ENCODE peak calls at places on chromosomes 3 and 15, in seven cellular contexts. G is right cardiac atrium; R is hepatocyte; I is HL-60; N is IMR-90; T is lower leg skin; J is CD8-positive, alpha-beta memory T cell. U is an unnamed sample.
A peak's percentile ranks its signal among the peaks of the same experiment; 100 is the strongest.

GRCh38 chr15:60590935-60591490 is 112.1 kb upstream of the ICE2 start:
- DNase-seq in G (peak; percentile 58), R (peak; percentile 69), I (no peak), N (peak; percentile 36), T (peak; percentile 92), J (peak; percentile 59), U (peak; percentile 85)

GRCh38 chr15:66862111-66862815 is 160.2 kb downstream of the SMAD6 start:
- DNase-seq in G (no peak), R (no peak), I (no peak), N (no peak), T (peak; percentile 72), J (no peak), U (no peak)

GRCh38 chr3:132464066-132464465 is 46.8 kb downstream of the DNAJC13 start:
- DNase-seq in G (no peak), R (no peak), I (no peak), N (peak; percentile 78), T (no peak), J (no peak), U (no peak)

GRCh38 chr15:76170426-76170800 is 110.6 kb downstream of the TMEM266 start:
- DNase-seq in G (no peak), R (no peak), I (no peak), N (no peak), T (no peak), J (no peak), U (no peak)

GRCh38 chr15:64686130-64686735 is 89.2 kb downstream of the RBPMS2 start:
- DNase-seq in G (no peak), R (peak; percentile 71), I (no peak), N (peak; percentile 63), T (no peak), J (peak; percentile 29), U (no peak)

GRCh38 chr3:12893872-12894271 is 52.5 kb upstream of the RPL32 start:
- DNase-seq in G (no peak), R (no peak), I (no peak), N (no peak), T (no peak), J (no peak), U (no peak)

GRCh38 chr3:171187706-171188290 is 161.3 kb upstream of the SLC2A2 start:
- DNase-seq in G (no peak), R (peak; percentile 44), I (no peak), N (peak; percentile 48), T (no peak), J (peak; percentile 30), U (no peak)

GRCh38 chr3:36991923-36992805 is 767 bp downstream of the EPM2AIP1 start:
- DNase-seq in G (peak; percentile 19), R (peak; percentile 47), I (peak; percentile 32), N (peak; percentile 74), T (no peak), J (no peak), U (no peak)

GRCh38 chr3:182787302-182788036 is 5.8 kb upstream of the ATP11B start:
- DNase-seq in G (no peak), R (no peak), I (no peak), N (peak; percentile 64), T (no peak), J (no peak), U (no peak)

GRCh38 chr3:137792633-137793271 is 28.6 kb downstream of the SOX14 start:
- DNase-seq in G (no peak), R (peak; percentile 56), I (peak; percentile 1), N (peak; percentile 27), T (no peak), J (peak; percentile 7), U (no peak)

GRCh38 chr3:45528429-45528828 is 66.1 kb upstream of the LIMD1 start:
- DNase-seq in G (no peak), R (no peak), I (no peak), N (peak; percentile 83), T (no peak), J (no peak), U (no peak)

GRCh38 chr3:17420668-17421067 is 321.8 kb downstream of the TBC1D5 start:
- DNase-seq in G (no peak), R (peak; percentile 5), I (no peak), N (peak; percentile 28), T (no peak), J (no peak), U (no peak)

GRCh38 chr15:66212471-66212870 is 41.1 kb downstream of the MEGF11 start:
- DNase-seq in G (no peak), R (no peak), I (no peak), N (no peak), T (peak; percentile 69), J (no peak), U (no peak)

GRCh38 chr15:63495343-63495742 is 9.1 kb upstream of the USP3 start:
- DNase-seq in G (no peak), R (no peak), I (no peak), N (no peak), T (no peak), J (no peak), U (no peak)

GRCh38 chr15:67114046-67114445 is 48.6 kb downstream of the SMAD3 start:
- DNase-seq in G (no peak), R (no peak), I (no peak), N (no peak), T (no peak), J (no peak), U (no peak)

DNA sequence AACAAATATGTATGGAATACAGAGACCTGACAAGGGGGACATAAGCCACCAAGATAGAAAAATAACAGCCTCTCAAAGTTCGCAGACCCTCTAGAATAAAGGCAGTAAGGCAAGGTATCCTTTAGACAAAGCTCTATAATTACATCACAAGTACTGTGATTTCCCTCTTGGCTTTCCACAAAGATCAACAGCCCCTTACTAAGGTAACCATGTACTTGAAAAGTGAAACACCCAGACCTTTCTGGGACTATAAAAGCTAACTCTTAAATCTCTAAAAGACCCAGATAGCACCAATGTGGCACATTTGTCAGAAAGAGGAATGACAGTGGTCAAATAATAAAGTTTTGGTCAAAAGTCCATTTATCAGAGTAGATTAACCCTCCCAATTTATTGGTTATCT is 51.9 kb downstream of the TBL1XR1 start:
- DNase-seq in G (no peak), R (no peak), I (no peak), N (no peak), T (no peak), J (peak; percentile 10), U (no peak)
- H3K4me3 ChIP-seq in G (no peak overlapping the region), R (no peak overlapping the region), I (no peak overlapping the region), N (no peak overlapping the region), T (no peak overlapping the region), J (no peak overlapping the region), U (no peak overlapping the region)

GRCh38 chr3:119579366-119580147 is at the start of gene ADPRH:
- DNase-seq in G (peak; percentile 90), R (peak; percentile 90), I (no peak), N (peak; percentile 17), T (peak; percentile 94), J (peak; percentile 17), U (peak; percentile 95)
- H3K4me3 ChIP-seq in G (peak within 1 kb of the TSS; percentile 47), R (peak within 1 kb of the TSS; percentile 71), I (peak within 1 kb of the TSS; percentile 17), N (peak within 1 kb of the TSS; percentile 39), T (peak within 1 kb of the TSS; percentile 47), J (peak within 1 kb of the TSS; percentile 74), U (peak within 1 kb of the TSS; percentile 81)

DNA sequence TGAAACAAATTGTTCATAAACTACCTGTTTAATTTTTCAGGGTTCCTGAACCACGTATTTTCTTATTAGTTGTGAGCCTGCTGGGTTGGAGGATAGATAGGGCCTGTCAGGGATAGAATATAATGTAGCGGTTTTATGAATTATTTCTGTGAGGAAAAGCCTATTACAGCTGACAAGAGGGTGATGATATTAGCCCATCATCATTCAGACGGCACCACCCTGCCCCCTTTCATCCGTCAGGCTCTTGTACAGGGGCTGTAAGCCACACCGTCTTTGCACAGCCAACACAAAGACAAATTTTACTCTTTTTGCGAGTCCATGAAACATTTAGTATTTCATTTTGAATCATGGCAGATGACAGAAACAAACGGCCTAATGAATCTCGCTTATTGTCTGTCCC is 335.3 kb upstream of the TMCO5A start:
- DNase-seq in G (no peak), R (no peak), I (no peak), N (no peak), T (no peak), J (no peak), U (no peak)
- H3K4me3 ChIP-seq in G (no peak overlapping the region), R (no peak overlapping the region), I (no peak overlapping the region), N (no peak overlapping the region), T (no peak overlapping the region), J (no peak overlapping the region), U (no peak overlapping the region)

GRCh38 chr3:184601576-184602405 is 40.2 kb downstream of the EPHB3 start:
- DNase-seq in G (no peak), R (no peak), I (no peak), N (no peak), T (no peak), J (no peak), U (no peak)

GRCh38 chr3:184602406-184603155 is 41.0 kb downstream of the EPHB3 start:
- DNase-seq in G (peak; percentile 51), R (no peak), I (no peak), N (no peak), T (no peak), J (no peak), U (no peak)

GRCh38 chr3:184604039-184604955 is 42.7 kb downstream of the EPHB3 start:
- DNase-seq in G (peak; percentile 44), R (no peak), I (no peak), N (no peak), T (no peak), J (no peak), U (no peak)

GRCh38 chr3:184604956-184605290 is 43.3 kb downstream of the EPHB3 start:
- DNase-seq in G (no peak), R (no peak), I (no peak), N (no peak), T (no peak), J (no peak), U (no peak)

DNA sequence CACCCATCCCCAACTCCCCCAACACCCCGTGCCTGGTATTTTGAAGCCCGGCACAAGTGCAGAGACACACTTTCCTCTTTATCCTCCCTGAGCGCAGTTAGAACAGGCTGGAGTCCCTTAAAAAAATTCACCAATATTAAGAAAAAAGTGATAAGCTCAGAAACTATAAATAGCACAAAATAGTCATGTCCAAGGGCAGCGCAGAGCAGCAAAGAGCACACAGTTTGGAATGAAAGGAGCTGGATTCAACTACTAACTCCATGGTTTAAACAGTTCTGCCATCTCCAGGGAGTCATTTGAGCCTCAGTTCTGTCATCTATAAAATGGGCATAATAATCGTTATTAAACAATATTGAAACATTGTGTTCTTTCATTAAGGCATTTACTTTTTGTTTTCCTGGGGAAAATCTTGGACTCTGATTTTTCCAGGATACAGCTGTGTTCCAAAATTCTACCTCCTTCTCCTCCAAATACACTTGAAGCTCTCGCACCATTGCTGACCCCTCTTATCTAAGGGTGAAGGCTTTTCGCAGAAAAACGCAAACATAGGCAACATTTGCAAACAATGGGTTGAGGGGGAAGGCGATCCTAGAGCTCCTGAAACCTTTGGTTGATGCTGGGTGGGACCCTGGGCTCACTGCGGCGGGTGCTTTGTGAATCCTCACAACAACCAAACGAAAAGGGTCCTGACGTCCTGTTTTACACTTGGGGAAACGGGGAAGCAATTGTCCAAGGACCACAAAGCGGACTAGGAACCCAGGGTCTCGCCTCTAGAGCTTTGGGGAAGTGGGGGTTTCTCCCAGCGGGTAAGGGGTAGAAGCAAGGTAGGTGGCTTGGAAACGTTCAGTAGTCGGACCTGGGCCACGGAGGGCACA is 41.8 kb downstream of the EPHB3 start:
- DNase-seq in G (no peak), R (no peak), I (no peak), N (no peak), T (no peak), J (no peak), U (no peak)
- H3K4me3 ChIP-seq in G (peak overlapping the region; percentile 66), R (no peak overlapping the region), I (no peak overlapping the region), N (no peak overlapping the region), T (no peak overlapping the region), J (no peak overlapping the region), U (no peak overlapping the region)

GRCh38 chr3:23203651-23204111 is 554 bp downstream of the UBE2E2 start:
- DNase-seq in G (peak; percentile 28), R (peak; percentile 11), I (peak; percentile 38), N (peak; percentile 5), T (peak; percentile 85), J (peak; percentile 21), U (peak; percentile 58)
- H3K4me3 ChIP-seq in G (peak overlapping the region; percentile 68), R (peak overlapping the region; percentile 98), I (peak overlapping the region; percentile 93), N (peak overlapping the region; percentile 91), T (peak overlapping the region; percentile 75), J (peak overlapping the region; percentile 57), U (peak overlapping the region; percentile 88)

U was measured in kidney.